ENCODE peak calls at places on chromosome 17, in nine cellular contexts. I, F, N, A, V, U, W, T and O are unnamed samples.

GRCh38 chr17:55421179-55421934 is at the start of gene MMD:
- DNase-seq in I (no peak), F (no peak), N (peak), A (no peak), V (no peak), U (peak), W (no peak), T (no peak), O (no peak)

GRCh38 chr17:1460233-1460632 is 4.2 kb upstream of the CRK start:
- DNase-seq in I (peak), F (no peak), N (peak), A (peak), V (no peak), U (no peak), W (peak), T (peak), O (no peak)

GRCh38 chr17:4858880-4859260 is 25.7 kb downstream of the MINK1 start:
- DNase-seq in I (peak), F (peak), N (peak), A (peak), V (no peak), U (no peak), W (peak), T (peak), O (no peak)

GRCh38 chr17:2054262-2054739 is 602 bp upstream of the HIC1 start:
- DNase-seq in I (peak), F (peak), N (peak), A (no peak), V (peak), U (peak), W (no peak), T (peak), O (no peak)

GRCh38 chr17:58993322-58993721 is 113.4 kb downstream of the TRIM37 start:
- DNase-seq in I (no peak), F (no peak), N (no peak), A (no peak), V (no peak), U (no peak), W (no peak), T (no peak), O (no peak)

GRCh38 chr17:66343531-66344078 is 41.2 kb downstream of the PRKCA start:
- DNase-seq in I (no peak), F (no peak), N (no peak), A (no peak), V (no peak), U (no peak), W (no peak), T (no peak), O (no peak)

GRCh38 chr17:77521076-77521475 is 380.3 kb downstream of the SEC14L1 start:
- DNase-seq in I (no peak), F (no peak), N (no peak), A (no peak), V (no peak), U (no peak), W (no peak), T (no peak), O (no peak)

GRCh38 chr17:75650874-75651273 is 16.1 kb downstream of the RECQL5 start:
- DNase-seq in I (no peak), F (no peak), N (no peak), A (no peak), V (no peak), U (no peak), W (no peak), T (no peak), O (no peak)

GRCh38 chr17:38364741-38365140 is 13.1 kb downstream of the SOCS7 start:
- DNase-seq in I (no peak), F (no peak), N (no peak), A (no peak), V (no peak), U (no peak), W (no peak), T (no peak), O (no peak)

GRCh38 chr17:73694491-73694890 is 50.2 kb upstream of the SDK2 start:
- DNase-seq in I (no peak), F (no peak), N (no peak), A (no peak), V (no peak), U (no peak), W (no peak), T (no peak), O (no peak)

GRCh38 chr17:37516131-37516561 is 26.5 kb downstream of the DUSP14 start:
- DNase-seq in I (no peak), F (peak), N (no peak), A (peak), V (no peak), U (no peak), W (peak), T (no peak), O (no peak)

GRCh38 chr17:21376835-21377690 is 906 bp downstream of the KCNJ12 start:
- DNase-seq in I (peak), F (peak), N (peak), A (no peak), V (no peak), U (no peak), W (peak), T (peak), O (no peak)

GRCh38 chr17:66240630-66241029 is 11.4 kb upstream of the APOH start:
- DNase-seq in I (no peak), F (peak), N (peak), A (peak), V (no peak), U (no peak), W (peak), T (no peak), O (no peak)

GRCh38 chr17:52079496-52079895 is 79.0 kb downstream of the CA10 start:
- DNase-seq in I (no peak), F (no peak), N (no peak), A (no peak), V (no peak), U (no peak), W (no peak), T (no peak), O (no peak)

GRCh38 chr17:46078675-46079074 is 79.6 kb downstream of the STH start:
- DNase-seq in I (no peak), F (no peak), N (no peak), A (no peak), V (no peak), U (no peak), W (no peak), T (no peak), O (no peak)

GRCh38 chr17:75877752-75878173 is 618 bp downstream of the TRIM47 start:
- DNase-seq in I (peak), F (peak), N (peak), A (peak), V (no peak), U (peak), W (peak), T (peak), O (peak)

GRCh38 chr17:58279016-58279671 is 1.6 kb downstream of the MPO start:
- DNase-seq in I (peak), F (peak), N (no peak), A (no peak), V (no peak), U (no peak), W (peak), T (no peak), O (no peak)

GRCh38 chr17:79749156-79749815 is 18.5 kb downstream of the ENPP7 start:
- DNase-seq in I (no peak), F (peak), N (peak), A (no peak), V (peak), U (no peak), W (peak), T (peak), O (no peak)

GRCh38 chr17:81397314-81398169 is 2.3 kb downstream of the BAHCC1 start:
- DNase-seq in I (peak), F (peak), N (peak), A (no peak), V (no peak), U (no peak), W (peak), T (peak), O (no peak)

GRCh38 chr17:36849871-36850348 is 87.4 kb upstream of the LHX1 start:
- DNase-seq in I (no peak), F (peak), N (peak), A (peak), V (no peak), U (no peak), W (peak), T (peak), O (peak)

GRCh38 chr17:49381793-49382192 is 19.7 kb upstream of the ZNF652 start:
- DNase-seq in I (no peak), F (no peak), N (no peak), A (no peak), V (no peak), U (no peak), W (no peak), T (no peak), O (no peak)

GRCh38 chr17:429589-429988 is 77.0 kb upstream of the RPH3AL start:
- DNase-seq in I (no peak), F (no peak), N (no peak), A (no peak), V (no peak), U (no peak), W (no peak), T (no peak), O (no peak)

GRCh38 chr17:64685705-64686104 is 23.6 kb upstream of the SMURF2 start:
- DNase-seq in I (no peak), F (no peak), N (no peak), A (no peak), V (no peak), U (no peak), W (no peak), T (no peak), O (no peak)

GRCh38 chr17:31597646-31598387 is 206.3 kb downstream of the RAB11FIP4 start:
- DNase-seq in I (no peak), F (no peak), N (no peak), A (no peak), V (no peak), U (no peak), W (no peak), T (no peak), O (no peak)

GRCh38 chr17:78037280-78037679 is 78.8 kb downstream of the TNRC6C start:
- DNase-seq in I (no peak), F (no peak), N (no peak), A (no peak), V (no peak), U (no peak), W (no peak), T (no peak), O (no peak)

GRCh38 chr17:63196772-63197335 is 230.8 kb downstream of the TANC2 start:
- DNase-seq in I (no peak), F (no peak), N (no peak), A (no peak), V (no peak), U (no peak), W (no peak), T (no peak), O (no peak)

GRCh38 chr17:63535640-63536039 is 12.5 kb downstream of the KCNH6 start:
- DNase-seq in I (no peak), F (no peak), N (no peak), A (no peak), V (no peak), U (no peak), W (no peak), T (no peak), O (no peak)

GRCh38 chr17:1188812-1189211 is 9.0 kb upstream of the ABR start:
- DNase-seq in I (peak), F (no peak), N (no peak), A (no peak), V (no peak), U (no peak), W (peak), T (no peak), O (no peak)